ENCODE peak calls at places on chromosomes 3 and 15, in seven cellular contexts. P is uterus; J is myocyte; R is fibroblast of pulmonary artery; M is amygdala; K is GM23248; D is effector CD4-positive, alpha-beta T cell. F is an unnamed sample.

GRCh38 chr15:35161694-35162093 is 76.6 kb upstream of the NANOGP8 start:
- DNase-seq in K (no peak), M (no peak), P (no peak), R (no peak), D (no peak), J (no peak), F (no peak)

GRCh38 chr3:173440431-173440990 is 43.0 kb downstream of the NLGN1 start:
- DNase-seq in D (no peak), P (no peak), R (no peak), J (no peak), M (no peak), K (no peak), F (no peak)

GRCh38 chr3:71875461-71875947 is 90.6 kb upstream of the PROK2 start:
- DNase-seq in J (peak), R (peak), K (peak), D (peak), P (peak), M (peak), F (peak)

GRCh38 chr15:88894819-88895767 is at the start of gene HAPLN3:
- DNase-seq in J (peak), R (peak), K (peak), D (peak), M (no peak), P (no peak), F (no peak)

GRCh38 chr3:149576071-149576564 is 81.7 kb downstream of the WWTR1 start:
- DNase-seq in R (peak), J (peak), P (peak), K (peak), D (no peak), M (no peak), F (no peak)

GRCh38 chr3:44906997-44907396 is 32.6 kb downstream of the TGM4 start:
- DNase-seq in K (peak), D (no peak), P (no peak), R (no peak), J (no peak), M (no peak), F (no peak)

GRCh38 chr3:121592856-121593702 is at the start of gene FBXO40:
- DNase-seq in M (peak), J (peak), P (no peak), D (no peak), R (no peak), K (no peak), F (no peak)

GRCh38 chr15:25368855-25369254 is 70.0 kb downstream of the UBE3A start:
- DNase-seq in R (no peak), M (no peak), D (no peak), J (no peak), P (no peak), K (peak), F (no peak)

GRCh38 chr3:40312661-40313226 is 3.2 kb downstream of the EIF1B start:
- DNase-seq in D (no peak), K (peak), M (no peak), R (peak), P (no peak), J (no peak), F (no peak)

GRCh38 chr3:123326531-123326930 is 122.4 kb downstream of the ADCY5 start:
- DNase-seq in J (no peak), M (no peak), D (no peak), R (no peak), P (no peak), K (no peak), F (no peak)

GRCh38 chr3:143975549-143976152 is 4.0 kb downstream of the DIPK2A start:
- DNase-seq in K (peak), J (peak), P (no peak), R (peak), M (peak), D (no peak), F (no peak)

GRCh38 chr3:47370887-47371697 is 9.7 kb upstream of the PTPN23 start:
- DNase-seq in K (peak), M (peak), R (peak), J (no peak), P (no peak), D (no peak), F (no peak)

GRCh38 chr3:29033511-29033910 is 247.4 kb upstream of the RBMS3 start:
- DNase-seq in D (no peak), M (no peak), J (no peak), P (no peak), K (no peak), R (no peak), F (no peak)

GRCh38 chr3:66468016-66468735 is 32.6 kb downstream of the LRIG1 start:
- DNase-seq in D (no peak), R (peak), K (peak), M (no peak), J (no peak), P (no peak), F (no peak)

GRCh38 chr3:54827056-54827687 is 100.7 kb downstream of the LRTM1 start:
- DNase-seq in D (no peak), P (no peak), K (no peak), M (no peak), J (no peak), R (no peak), F (no peak)

GRCh38 chr3:144106970-144107369 is 135.3 kb downstream of the DIPK2A start:
- DNase-seq in M (no peak), P (no peak), D (no peak), K (no peak), J (no peak), R (no peak), F (no peak)

GRCh38 chr15:96361309-96362000 is 31.0 kb downstream of the NR2F2 start:
- DNase-seq in K (no peak), J (no peak), D (no peak), P (peak), R (no peak), M (no peak), F (no peak)

GRCh38 chr3:58341376-58341775 is 8.7 kb downstream of the PXK start:
- DNase-seq in R (no peak), J (no peak), M (no peak), P (no peak), K (peak), D (no peak), F (no peak)

GRCh38 chr3:144652573-144652972 is 681.0 kb downstream of the DIPK2A start:
- DNase-seq in D (no peak), R (peak), K (peak), P (no peak), M (no peak), J (no peak), F (no peak)

GRCh38 chr15:49060710-49061483 is 14.7 kb upstream of the SECISBP2L start:
- DNase-seq in K (peak), P (no peak), M (no peak), R (peak), D (no peak), J (no peak), F (no peak)

GRCh38 chr3:64578797-64579196 is 109.0 kb downstream of the ADAMTS9 start:
- DNase-seq in P (no peak), K (no peak), R (no peak), J (peak), M (no peak), D (no peak), F (no peak)

GRCh38 chr3:65326574-65326973 is 638.8 kb upstream of the ADAMTS9 start:
- DNase-seq in D (no peak), M (no peak), R (no peak), K (no peak), J (no peak), P (no peak), F (no peak)

GRCh38 chr3:632571-633170 is 436.1 kb downstream of the CHL1 start:
- DNase-seq in P (peak), R (peak), D (no peak), K (peak), J (peak), M (peak), F (peak)

GRCh38 chr3:179666436-179667035 is 13.7 kb downstream of the USP13 start:
- DNase-seq in M (peak), J (peak), P (no peak), D (no peak), R (peak), K (peak), F (no peak)

GRCh38 chr15:100383302-100384107 is 41.7 kb upstream of the ADAMTS17 start:
- DNase-seq in M (no peak), P (no peak), R (peak), D (no peak), K (peak), J (no peak), F (peak)

GRCh38 chr3:96354742-96355141 is 459.7 kb upstream of the EPHA6 start:
- DNase-seq in K (no peak), P (no peak), J (no peak), D (no peak), M (no peak), R (no peak), F (no peak)

GRCh38 chr15:95684693-95685115 is 645.8 kb upstream of the NR2F2 start:
- DNase-seq in J (peak), M (no peak), D (no peak), K (peak), P (peak), R (peak), F (no peak)

GRCh38 chr15:100787567-100787941 is 92.1 kb upstream of the ALDH1A3 start:
- DNase-seq in R (no peak), J (no peak), D (no peak), P (no peak), K (no peak), M (no peak), F (no peak)

GRCh38 chr3:128364291-128364690 is 102.4 kb downstream of the DNAJB8 start:
- DNase-seq in J (no peak), D (no peak), M (no peak), R (no peak), K (no peak), P (no peak), F (no peak)

GRCh38 chr3:187518616-187519015 is 150.4 kb downstream of the RTP4 start:
- DNase-seq in D (no peak), R (no peak), J (no peak), P (no peak), K (no peak), M (no peak), F (no peak)

GRCh38 chr15:90868261-90868689 is at the start of gene FURIN:
- DNase-seq in K (no peak), D (no peak), P (no peak), R (no peak), M (no peak), J (peak), F (peak)

GRCh38 chr3:128554100-128554464 is 61.1 kb upstream of the GATA2 start:
- DNase-seq in M (no peak), D (no peak), P (peak), K (peak), R (peak), J (no peak), F (no peak)

GRCh38 chr15:70077436-70077835 is 20.3 kb downstream of the TLE3 start:
- DNase-seq in J (peak), P (no peak), D (no peak), M (peak), K (no peak), R (no peak), F (no peak)

F was measured in LNCaP clone FGC.